ENCODE peak calls at places on chromosomes 7 and 10, in nine cellular contexts. Z is lower lobe of right lung, C is neural progenitor cell, R is colonic mucosa, S is coronary artery, M is endothelial cell, I is GM12864, U is AG10803, K is MCF 10A. L is an unnamed sample.

GRCh38 chr10:24556746-24557742 is 166.6 kb downstream of the ARHGAP21 start:
- DNase-seq in I (peak), Z (no peak), K (peak), S (no peak), R (peak), C (peak), U (peak), M (peak), L (peak)

GRCh38 chr7:136336932-136337331 is 359.8 kb upstream of the MTPN start:
- DNase-seq in I (no peak), K (no peak), U (no peak), C (no peak), R (no peak), Z (no peak), M (no peak), S (no peak), L (no peak)

GRCh38 chr7:128217030-128217805 is 23.9 kb upstream of the LEP start:
- DNase-seq in U (peak), K (peak), I (no peak), S (no peak), R (no peak), Z (peak), M (no peak), C (no peak), L (peak)

GRCh38 chr10:4136121-4136520 is 351.1 kb upstream of the KLF6 start:
- DNase-seq in C (no peak), R (no peak), S (no peak), U (peak), M (no peak), K (no peak), Z (no peak), I (peak), L (no peak)

GRCh38 chr10:21075880-21076279 is 178.8 kb upstream of the NEBL start:
- DNase-seq in U (no peak), Z (no peak), M (no peak), I (no peak), R (no peak), K (no peak), C (no peak), S (no peak), L (no peak)

GRCh38 chr7:18401757-18402156 is 93.8 kb upstream of the HDAC9 start:
- DNase-seq in I (no peak), M (no peak), R (no peak), U (no peak), C (no peak), K (no peak), S (no peak), Z (no peak), L (no peak)

GRCh38 chr10:132345345-132345744 is 13.4 kb downstream of the LRRC27 start:
- DNase-seq in M (no peak), S (no peak), R (no peak), I (no peak), C (no peak), Z (no peak), U (no peak), K (no peak), L (no peak)

GRCh38 chr7:135855836-135856235 is 107.2 kb upstream of the FAM180A start:
- DNase-seq in K (peak), U (peak), M (no peak), S (no peak), Z (no peak), C (no peak), I (no peak), R (no peak), L (peak)

GRCh38 chr7:80719261-80719660 is 80.8 kb downstream of the CD36 start:
- DNase-seq in K (no peak), R (no peak), I (no peak), U (peak), C (no peak), Z (no peak), M (no peak), S (no peak), L (peak)

GRCh38 chr7:122883049-122883670 is 3.1 kb downstream of the CADPS2 start:
- DNase-seq in K (no peak), U (no peak), Z (no peak), C (no peak), R (no peak), S (no peak), I (no peak), M (no peak), L (no peak)

GRCh38 chr7:99789441-99790070 is 5.6 kb upstream of the CYP3A4 start:
- DNase-seq in R (no peak), C (no peak), M (no peak), U (peak), K (no peak), I (no peak), S (no peak), Z (no peak), L (peak)

GRCh38 chr10:7818295-7819125 is at the start of gene TAF3:
- DNase-seq in R (peak), I (peak), U (peak), M (peak), C (peak), Z (peak), K (peak), S (peak), L (peak)
- TF ChIP-seq CTCF in R (no peak), I (no peak), U (no peak), M (no peak), C (no peak), Z (no peak), K (no peak), S (no peak), L (no peak)

GRCh38 chr10:110222896-110223675 is 15.7 kb downstream of the MXI1 start:
- DNase-seq in K (no peak), M (no peak), Z (no peak), I (no peak), C (no peak), R (no peak), U (no peak), S (no peak), L (no peak)
- TF ChIP-seq CTCF in K (no peak), M (no peak), Z (no peak), I (no peak), C (no peak), R (no peak), U (no peak), S (no peak), L (no peak)

GRCh38 chr7:130793855-130794618 is 60.0 kb upstream of the KLF14 start:
- DNase-seq in M (no peak), K (peak), R (no peak), C (no peak), I (no peak), Z (no peak), S (no peak), U (peak), L (peak)
- TF ChIP-seq CTCF in M (no peak), K (no peak), R (no peak), C (peak), I (no peak), Z (no peak), S (no peak), U (peak), L (peak)

GRCh38 chr10:23354630-23355343 is 10.2 kb upstream of the C10orf67 start:
- DNase-seq in C (no peak), S (no peak), U (no peak), R (no peak), M (no peak), K (no peak), I (no peak), Z (no peak), L (no peak)

GRCh38 chr10:23359692-23360380 is 15.2 kb upstream of the C10orf67 start:
- DNase-seq in C (no peak), U (no peak), K (peak), R (no peak), Z (no peak), I (no peak), M (no peak), S (no peak), L (no peak)

GRCh38 chr10:23362069-23362830 is 17.7 kb upstream of the C10orf67 start:
- DNase-seq in M (no peak), I (no peak), R (no peak), S (no peak), U (no peak), K (no peak), Z (no peak), C (no peak), L (no peak)

GRCh38 chr10:23361665-23362064 is 17.1 kb upstream of the C10orf67 start:
- DNase-seq in K (no peak), C (no peak), S (no peak), M (no peak), R (no peak), U (no peak), I (no peak), Z (no peak), L (no peak)

DNA sequence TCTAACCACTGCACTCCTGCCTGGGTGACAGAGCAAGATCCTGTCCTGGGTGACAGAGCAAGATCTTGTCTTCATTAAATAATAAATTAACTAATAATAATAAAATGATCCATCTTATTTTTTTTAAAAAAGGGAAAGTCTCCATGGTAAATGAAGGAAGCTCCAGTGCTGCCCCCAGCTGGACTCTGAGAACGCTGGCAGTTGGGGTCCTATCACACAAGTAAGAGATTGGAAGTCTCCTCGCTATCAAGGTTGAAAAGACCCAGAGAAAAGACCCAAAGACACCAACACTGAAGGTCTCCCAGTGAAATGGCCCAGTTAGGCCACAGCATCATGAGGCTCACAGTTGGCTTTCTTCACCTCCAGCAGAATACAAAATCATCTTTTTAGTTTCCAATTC is 13.8 kb upstream of the C10orf67 start:
- DNase-seq in S (no peak), M (peak), Z (no peak), I (no peak), U (no peak), R (no peak), C (peak), K (no peak), L (no peak)
- TF ChIP-seq CTCF in S (no peak), M (no peak), Z (no peak), I (no peak), U (peak), R (no peak), C (peak), K (no peak), L (peak)

GRCh38 chr7:104209063-104209462 is 1.2 kb upstream of the ORC5 start:
- DNase-seq in R (no peak), K (no peak), Z (no peak), C (no peak), I (no peak), S (no peak), M (no peak), U (no peak), L (no peak)

GRCh38 chr7:104207348-104207730 is 474 bp downstream of the ORC5 start:
- DNase-seq in M (peak), R (peak), U (peak), K (peak), S (no peak), Z (no peak), C (peak), I (no peak), L (no peak)

GRCh38 chr7:104206841-104207240 is 972 bp downstream of the ORC5 start:
- DNase-seq in C (no peak), K (peak), Z (no peak), I (no peak), R (no peak), U (no peak), M (no peak), S (no peak), L (no peak)

GRCh38 chr7:104208421-104208780 is 588 bp upstream of the ORC5 start:
- DNase-seq in K (no peak), R (no peak), S (no peak), C (no peak), M (no peak), Z (no peak), U (no peak), I (no peak), L (no peak)

GRCh38 chr7:104207731-104208420 is at the start of gene ORC5:
- DNase-seq in K (peak), R (peak), I (peak), M (peak), U (peak), S (peak), Z (peak), C (peak), L (peak)
- TF ChIP-seq CTCF in K (no peak), R (no peak), I (no peak), M (no peak), U (no peak), S (no peak), Z (no peak), C (no peak), L (no peak)

DNA sequence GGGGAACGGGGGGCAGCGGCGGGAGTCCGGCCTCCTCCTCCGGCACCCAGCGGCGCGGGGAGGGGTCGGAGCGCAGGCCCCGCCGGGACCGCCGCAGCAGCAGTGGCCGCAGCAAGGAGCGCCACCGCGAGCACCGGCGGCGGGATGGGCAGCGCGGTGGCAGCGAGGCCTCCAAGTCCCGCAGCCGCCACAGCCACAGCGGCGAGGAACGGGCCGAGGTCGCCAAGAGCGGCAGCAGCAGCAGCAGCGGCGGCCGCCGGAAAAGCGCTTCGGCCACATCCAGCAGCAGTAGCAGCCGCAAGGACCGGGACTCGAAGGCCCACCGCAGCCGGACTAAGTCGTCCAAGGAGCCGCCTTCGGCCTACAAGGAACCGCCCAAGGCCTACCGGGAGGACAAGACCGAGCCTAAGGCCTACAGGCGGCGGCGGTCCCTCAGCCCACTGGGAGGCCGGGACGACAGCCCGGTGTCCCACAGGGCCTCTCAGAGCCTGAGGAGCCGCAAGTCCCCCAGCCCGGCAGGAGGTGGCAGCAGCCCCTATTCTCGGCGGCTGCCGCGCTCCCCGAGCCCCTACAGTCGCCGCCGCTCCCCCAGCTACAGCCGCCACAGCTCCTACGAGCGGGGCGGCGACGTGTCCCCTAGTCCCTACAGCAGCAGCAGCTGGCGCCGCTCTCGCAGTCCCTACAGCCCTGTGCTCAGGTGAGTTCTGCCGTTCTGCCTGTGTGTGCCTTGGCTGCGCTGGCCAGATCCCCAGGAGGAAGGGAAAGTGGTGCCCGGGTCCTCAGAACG is 1.3 kb downstream of the CDK13 start:
- DNase-seq in S (peak), M (peak), K (peak), U (peak), R (peak), I (no peak), C (peak), Z (peak), L (peak)
- TF ChIP-seq CTCF in S (peak), M (no peak), K (peak), U (peak), R (peak), I (peak), C (peak), Z (peak), L (peak)

L was measured in HFFc6.